ENCODE peak calls at places on chromosomes 11 and 22, in nine cellular contexts. One of them, this sample, is unnamed.

GRCh38 chr22:50014655-50015401 is 2.3 kb upstream of the IL17REL start:
- DNase-seq in stomach: no peak
- DNase-seq in gastrocnemius medialis: no peak
- DNase-seq in kidney: peak
- DNase-seq in K562: peak
- DNase-seq in effector memory CD4-positive, alpha-beta T cell: no peak
- DNase-seq in adrenal gland: no peak
- DNase-seq in transverse colon: peak
- DNase-seq in epithelial cell of prostate: no peak
- DNase-seq in this sample: no peak

GRCh38 chr22:36541831-36542391 is 12.9 kb upstream of the EIF3D start:
- DNase-seq in transverse colon: no peak
- DNase-seq in K562: no peak
- DNase-seq in gastrocnemius medialis: no peak
- DNase-seq in epithelial cell of prostate: peak
- DNase-seq in effector memory CD4-positive, alpha-beta T cell: no peak
- DNase-seq in kidney: no peak
- DNase-seq in stomach: peak
- DNase-seq in adrenal gland: peak
- DNase-seq in this sample: no peak

GRCh38 chr11:20156280-20156875 is 3.9 kb downstream of the DBX1 start:
- DNase-seq in gastrocnemius medialis: no peak
- DNase-seq in epithelial cell of prostate: no peak
- DNase-seq in adrenal gland: no peak
- DNase-seq in K562: peak
- DNase-seq in stomach: no peak
- DNase-seq in effector memory CD4-positive, alpha-beta T cell: peak
- DNase-seq in transverse colon: peak
- DNase-seq in kidney: no peak
- DNase-seq in this sample: peak

GRCh38 chr11:101567086-101567485 is 16.7 kb downstream of the TRPC6 start:
- DNase-seq in gastrocnemius medialis: no peak
- DNase-seq in kidney: no peak
- DNase-seq in adrenal gland: no peak
- DNase-seq in epithelial cell of prostate: no peak
- DNase-seq in effector memory CD4-positive, alpha-beta T cell: no peak
- DNase-seq in K562: no peak
- DNase-seq in stomach: no peak
- DNase-seq in transverse colon: no peak
- DNase-seq in this sample: no peak

GRCh38 chr11:30585892-30586250 is 282 bp downstream of the MPPED2 start:
- DNase-seq in gastrocnemius medialis: no peak
- DNase-seq in transverse colon: peak
- DNase-seq in epithelial cell of prostate: no peak
- DNase-seq in K562: no peak
- DNase-seq in adrenal gland: peak
- DNase-seq in effector memory CD4-positive, alpha-beta T cell: no peak
- DNase-seq in kidney: peak
- DNase-seq in stomach: no peak
- DNase-seq in this sample: no peak

GRCh38 chr11:67270256-67271211 is 4.3 kb downstream of the GRK2 start:
- DNase-seq in effector memory CD4-positive, alpha-beta T cell: no peak
- DNase-seq in kidney: peak
- DNase-seq in gastrocnemius medialis: no peak
- DNase-seq in adrenal gland: peak
- DNase-seq in transverse colon: peak
- DNase-seq in stomach: no peak
- DNase-seq in epithelial cell of prostate: no peak
- DNase-seq in K562: no peak
- DNase-seq in this sample: peak

GRCh38 chr11:44989831-44990566 is 39.3 kb upstream of the TP53I11 start:
- DNase-seq in transverse colon: no peak
- DNase-seq in gastrocnemius medialis: peak
- DNase-seq in stomach: peak
- DNase-seq in epithelial cell of prostate: peak
- DNase-seq in effector memory CD4-positive, alpha-beta T cell: no peak
- DNase-seq in adrenal gland: no peak
- DNase-seq in K562: no peak
- DNase-seq in kidney: no peak
- DNase-seq in this sample: no peak

GRCh38 chr11:122601131-122602125 is 54.1 kb upstream of the UBASH3B start:
- DNase-seq in stomach: no peak
- DNase-seq in gastrocnemius medialis: no peak
- DNase-seq in kidney: no peak
- DNase-seq in adrenal gland: peak
- DNase-seq in K562: no peak
- DNase-seq in epithelial cell of prostate: no peak
- DNase-seq in transverse colon: no peak
- DNase-seq in effector memory CD4-positive, alpha-beta T cell: no peak
- DNase-seq in this sample: no peak

GRCh38 chr11:9231848-9232177 is 33.3 kb downstream of the DENND5A start:
- DNase-seq in stomach: no peak
- DNase-seq in kidney: no peak
- DNase-seq in effector memory CD4-positive, alpha-beta T cell: no peak
- DNase-seq in K562: no peak
- DNase-seq in epithelial cell of prostate: no peak
- DNase-seq in gastrocnemius medialis: no peak
- DNase-seq in adrenal gland: peak
- DNase-seq in transverse colon: no peak
- DNase-seq in this sample: no peak

GRCh38 chr11:34637303-34637702 is 16.4 kb downstream of the EHF start:
- DNase-seq in gastrocnemius medialis: no peak
- DNase-seq in kidney: no peak
- DNase-seq in transverse colon: no peak
- DNase-seq in effector memory CD4-positive, alpha-beta T cell: no peak
- DNase-seq in adrenal gland: peak
- DNase-seq in K562: no peak
- DNase-seq in epithelial cell of prostate: no peak
- DNase-seq in stomach: peak
- DNase-seq in this sample: no peak

GRCh38 chr11:1293619-1294015 is 15.8 kb downstream of the TOLLIP start:
- DNase-seq in adrenal gland: peak
- DNase-seq in transverse colon: peak
- DNase-seq in stomach: peak
- DNase-seq in gastrocnemius medialis: peak
- DNase-seq in kidney: peak
- DNase-seq in effector memory CD4-positive, alpha-beta T cell: no peak
- DNase-seq in K562: no peak
- DNase-seq in epithelial cell of prostate: no peak
- DNase-seq in this sample: no peak

GRCh38 chr11:114156766-114157165 is 97.3 kb downstream of the ZBTB16 start:
- DNase-seq in adrenal gland: no peak
- DNase-seq in stomach: no peak
- DNase-seq in effector memory CD4-positive, alpha-beta T cell: no peak
- DNase-seq in gastrocnemius medialis: peak
- DNase-seq in kidney: peak
- DNase-seq in K562: no peak
- DNase-seq in transverse colon: no peak
- DNase-seq in epithelial cell of prostate: no peak
- DNase-seq in this sample: no peak

GRCh38 chr11:114153224-114153623 is 93.7 kb downstream of the ZBTB16 start:
- DNase-seq in stomach: no peak
- DNase-seq in epithelial cell of prostate: no peak
- DNase-seq in kidney: no peak
- DNase-seq in effector memory CD4-positive, alpha-beta T cell: no peak
- DNase-seq in K562: no peak
- DNase-seq in transverse colon: no peak
- DNase-seq in adrenal gland: no peak
- DNase-seq in gastrocnemius medialis: peak
- DNase-seq in this sample: no peak

GRCh38 chr11:114154271-114155047 is 94.9 kb downstream of the ZBTB16 start:
- DNase-seq in gastrocnemius medialis: peak
- DNase-seq in effector memory CD4-positive, alpha-beta T cell: no peak
- DNase-seq in kidney: peak
- DNase-seq in K562: no peak
- DNase-seq in adrenal gland: peak
- DNase-seq in epithelial cell of prostate: peak
- DNase-seq in transverse colon: no peak
- DNase-seq in stomach: no peak
- DNase-seq in this sample: no peak

GRCh38 chr11:114156131-114156581 is 96.6 kb downstream of the ZBTB16 start:
- DNase-seq in K562: no peak
- DNase-seq in stomach: no peak
- DNase-seq in kidney: peak
- DNase-seq in adrenal gland: no peak
- DNase-seq in epithelial cell of prostate: no peak
- DNase-seq in transverse colon: no peak
- DNase-seq in effector memory CD4-positive, alpha-beta T cell: no peak
- DNase-seq in gastrocnemius medialis: peak
- DNase-seq in this sample: no peak

GRCh38 chr11:114155116-114155515 is 95.6 kb downstream of the ZBTB16 start:
- DNase-seq in gastrocnemius medialis: no peak
- DNase-seq in stomach: no peak
- DNase-seq in effector memory CD4-positive, alpha-beta T cell: no peak
- DNase-seq in transverse colon: no peak
- DNase-seq in epithelial cell of prostate: no peak
- DNase-seq in K562: no peak
- DNase-seq in adrenal gland: no peak
- DNase-seq in kidney: peak
- DNase-seq in this sample: no peak
- H3K27ac ChIP-seq in gastrocnemius medialis: peak
- H3K27ac ChIP-seq in stomach: peak
- H3K27ac ChIP-seq in effector memory CD4-positive, alpha-beta T cell: no peak
- H3K27ac ChIP-seq in transverse colon: peak
- H3K27ac ChIP-seq in epithelial cell of prostate: peak
- H3K27ac ChIP-seq in K562: no peak
- H3K27ac ChIP-seq in adrenal gland: no peak
- H3K27ac ChIP-seq in kidney: no peak
- H3K27ac ChIP-seq in this sample: no peak

DNA sequence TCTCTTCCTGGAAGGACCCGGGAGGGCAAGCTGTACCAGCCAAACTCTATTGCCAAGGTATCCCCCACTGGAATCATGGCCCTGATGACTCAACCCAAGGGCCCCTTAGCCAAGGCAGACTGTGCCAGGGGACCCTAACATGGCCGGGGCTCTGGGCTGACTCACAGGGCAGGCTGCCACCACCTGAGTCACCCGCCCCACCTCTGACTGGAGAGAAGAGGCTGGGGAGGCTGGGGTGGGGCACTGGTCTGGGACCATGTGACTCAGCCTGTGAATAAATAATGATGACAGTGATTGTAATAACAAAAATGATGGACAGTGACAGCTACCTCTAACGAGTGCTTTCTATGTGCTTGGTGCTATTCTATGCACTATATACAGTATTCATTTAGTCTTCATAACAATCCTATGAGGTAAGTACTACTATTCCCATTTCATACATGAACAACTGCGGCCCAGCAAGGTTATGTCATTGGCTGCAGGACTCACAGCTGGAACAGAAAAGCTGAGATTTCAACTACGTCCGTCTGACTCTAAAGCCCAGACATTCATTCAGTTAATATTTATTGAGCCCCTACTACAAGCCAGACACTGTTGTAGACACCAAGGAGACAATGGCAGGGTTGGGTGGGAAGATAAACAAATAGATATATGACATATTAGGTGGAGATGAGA is 84.2 kb downstream of the FBXO7 start:
- DNase-seq in epithelial cell of prostate: peak
- DNase-seq in adrenal gland: peak
- DNase-seq in gastrocnemius medialis: peak
- DNase-seq in kidney: peak
- DNase-seq in effector memory CD4-positive, alpha-beta T cell: no peak
- DNase-seq in transverse colon: peak
- DNase-seq in stomach: peak
- DNase-seq in K562: no peak
- DNase-seq in this sample: no peak
- H3K27ac ChIP-seq in epithelial cell of prostate: peak
- H3K27ac ChIP-seq in adrenal gland: no peak
- H3K27ac ChIP-seq in gastrocnemius medialis: peak
- H3K27ac ChIP-seq in kidney: no peak
- H3K27ac ChIP-seq in effector memory CD4-positive, alpha-beta T cell: no peak
- H3K27ac ChIP-seq in transverse colon: no peak
- H3K27ac ChIP-seq in stomach: no peak
- H3K27ac ChIP-seq in K562: no peak
- H3K27ac ChIP-seq in this sample: no peak

GRCh38 chr22:27060188-27060587 is 402.8 kb downstream of the MIAT start:
- DNase-seq in gastrocnemius medialis: no peak
- DNase-seq in transverse colon: no peak
- DNase-seq in stomach: no peak
- DNase-seq in kidney: no peak
- DNase-seq in K562: no peak
- DNase-seq in epithelial cell of prostate: no peak
- DNase-seq in effector memory CD4-positive, alpha-beta T cell: no peak
- DNase-seq in adrenal gland: no peak
- DNase-seq in this sample: no peak
- H3K27ac ChIP-seq in gastrocnemius medialis: no peak
- H3K27ac ChIP-seq in transverse colon: no peak
- H3K27ac ChIP-seq in stomach: no peak
- H3K27ac ChIP-seq in kidney: no peak
- H3K27ac ChIP-seq in K562: no peak
- H3K27ac ChIP-seq in epithelial cell of prostate: no peak
- H3K27ac ChIP-seq in effector memory CD4-positive, alpha-beta T cell: no peak
- H3K27ac ChIP-seq in adrenal gland: no peak
- H3K27ac ChIP-seq in this sample: no peak

GRCh38 chr11:124783002-124783401 is 17.2 kb downstream of the MSANTD2 start:
- DNase-seq in effector memory CD4-positive, alpha-beta T cell: no peak
- DNase-seq in K562: no peak
- DNase-seq in adrenal gland: no peak
- DNase-seq in gastrocnemius medialis: no peak
- DNase-seq in epithelial cell of prostate: no peak
- DNase-seq in stomach: no peak
- DNase-seq in kidney: no peak
- DNase-seq in transverse colon: no peak
- DNase-seq in this sample: no peak

GRCh38 chr11:124776865-124777645 is 15.0 kb upstream of the ESAM start:
- DNase-seq in gastrocnemius medialis: no peak
- DNase-seq in stomach: no peak
- DNase-seq in kidney: no peak
- DNase-seq in adrenal gland: no peak
- DNase-seq in epithelial cell of prostate: no peak
- DNase-seq in transverse colon: no peak
- DNase-seq in effector memory CD4-positive, alpha-beta T cell: no peak
- DNase-seq in K562: no peak
- DNase-seq in this sample: no peak

GRCh38 chr11:124784051-124784450 is 16.2 kb downstream of the MSANTD2 start:
- DNase-seq in adrenal gland: no peak
- DNase-seq in transverse colon: no peak
- DNase-seq in K562: no peak
- DNase-seq in kidney: no peak
- DNase-seq in epithelial cell of prostate: no peak
- DNase-seq in gastrocnemius medialis: no peak
- DNase-seq in effector memory CD4-positive, alpha-beta T cell: no peak
- DNase-seq in stomach: no peak
- DNase-seq in this sample: no peak

GRCh38 chr11:124779568-124779967 is 17.5 kb upstream of the ESAM start:
- DNase-seq in epithelial cell of prostate: no peak
- DNase-seq in K562: no peak
- DNase-seq in kidney: no peak
- DNase-seq in adrenal gland: no peak
- DNase-seq in transverse colon: no peak
- DNase-seq in gastrocnemius medialis: no peak
- DNase-seq in effector memory CD4-positive, alpha-beta T cell: no peak
- DNase-seq in stomach: no peak
- DNase-seq in this sample: no peak

DNA sequence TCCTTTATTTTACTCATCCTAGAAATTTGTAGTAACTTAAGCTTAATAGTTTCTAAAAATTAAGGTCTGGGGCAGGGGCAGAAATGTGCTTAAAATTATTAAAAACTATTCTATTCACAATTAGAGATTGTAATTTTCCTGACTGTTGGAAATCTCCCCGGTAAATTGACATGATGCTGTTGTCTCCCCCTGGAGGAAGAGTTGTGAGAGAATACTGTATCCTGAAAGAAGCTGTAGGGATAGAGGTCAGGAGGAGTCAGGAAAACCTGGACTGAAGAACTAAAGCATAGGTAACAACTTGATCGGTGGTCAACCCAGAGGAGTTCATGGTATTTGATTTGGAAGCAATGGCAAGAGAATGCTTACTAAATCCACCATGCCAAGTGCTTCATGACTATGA is 16.2 kb upstream of the ESAM start:
- DNase-seq in K562: no peak
- DNase-seq in transverse colon: no peak
- DNase-seq in epithelial cell of prostate: no peak
- DNase-seq in gastrocnemius medialis: no peak
- DNase-seq in stomach: no peak
- DNase-seq in effector memory CD4-positive, alpha-beta T cell: no peak
- DNase-seq in adrenal gland: no peak
- DNase-seq in kidney: no peak
- DNase-seq in this sample: no peak
- H3K27ac ChIP-seq in K562: no peak
- H3K27ac ChIP-seq in transverse colon: no peak
- H3K27ac ChIP-seq in epithelial cell of prostate: no peak
- H3K27ac ChIP-seq in gastrocnemius medialis: no peak
- H3K27ac ChIP-seq in stomach: no peak
- H3K27ac ChIP-seq in effector memory CD4-positive, alpha-beta T cell: no peak
- H3K27ac ChIP-seq in adrenal gland: no peak
- H3K27ac ChIP-seq in kidney: no peak
- H3K27ac ChIP-seq in this sample: no peak

This sample was measured in CD4-positive, CD25-positive, alpha-beta regulatory T cell.